ENCODE peak calls at places on chromosomes 6 and 20, in eight cellular contexts. P is CD8-positive, alpha-beta memory T cell; L is upper lobe of right lung; F is sigmoid colon; O is pancreas; B is HAP-1; Y is psoas muscle; M is right atrium auricular region. Q is an unnamed sample.
A peak's percentile ranks its signal among the peaks of the same experiment; 100 is the strongest.

GRCh38 chr20:53642196-53643030 is 48.8 kb upstream of the ZNF217 start:
- DNase-seq in P (no peak), F (no peak), L (no peak), M (no peak), Y (no peak), B (peak; percentile 84), O (no peak), Q (peak; percentile 56)

GRCh38 chr20:38680492-38681118 is 43.7 kb upstream of the SLC32A1 start:
- DNase-seq in O (no peak), P (no peak), F (no peak), L (no peak), B (no peak), Y (no peak), M (no peak), Q (no peak)

GRCh38 chr6:144595266-144595665 is 310.1 kb downstream of the UTRN start:
- DNase-seq in M (no peak), P (no peak), B (no peak), L (no peak), F (no peak), O (no peak), Y (no peak), Q (no peak)

GRCh38 chr6:27871919-27872633 is 40.1 kb downstream of the OR2B2 start:
- DNase-seq in Y (no peak), P (peak; percentile 79), F (peak; percentile 80), L (peak; percentile 82), M (peak; percentile 83), O (peak; percentile 73), B (no peak), Q (peak; percentile 97)

GRCh38 chr6:142900467-142900961 is 44.5 kb downstream of the HIVEP2 start:
- DNase-seq in Y (no peak), O (no peak), F (no peak), B (no peak), P (no peak), M (no peak), L (no peak), Q (no peak)

GRCh38 chr6:169076240-169076639 is 177.4 kb downstream of the THBS2 start:
- DNase-seq in P (no peak), F (no peak), M (no peak), Y (no peak), L (no peak), O (no peak), B (no peak), Q (no peak)

GRCh38 chr6:143687604-143688003 is 9.8 kb downstream of the PHACTR2 start:
- DNase-seq in L (no peak), O (no peak), B (no peak), Y (no peak), M (no peak), P (no peak), F (no peak), Q (no peak)

GRCh38 chr6:138011413-138011812 is 95.8 kb downstream of the PERP start:
- DNase-seq in Y (no peak), B (no peak), O (no peak), F (no peak), P (no peak), M (no peak), L (no peak), Q (no peak)

GRCh38 chr6:16333580-16333979 is 95.2 kb downstream of the GMPR start:
- DNase-seq in B (no peak), M (no peak), O (no peak), Y (no peak), P (no peak), F (no peak), L (no peak), Q (peak; percentile 31)

GRCh38 chr20:3309226-3309625 is 70.2 kb upstream of the SLC4A11 start:
- DNase-seq in O (no peak), M (no peak), P (no peak), F (no peak), Y (no peak), L (no peak), B (no peak), Q (no peak)

GRCh38 chr6:6515691-6516607 is 72.6 kb upstream of the LY86 start:
- DNase-seq in O (no peak), L (no peak), Y (no peak), B (no peak), F (no peak), P (no peak), M (no peak), Q (no peak)

GRCh38 chr20:2304180-2304579 is 8.4 kb downstream of the TGM3 start:
- DNase-seq in M (no peak), F (no peak), P (no peak), L (no peak), Y (no peak), B (no peak), O (peak; percentile 24), Q (no peak)

GRCh38 chr6:16683524-16684194 is 77.6 kb downstream of the ATXN1 start:
- DNase-seq in Y (peak; percentile 57), L (no peak), F (peak; percentile 76), B (no peak), P (no peak), M (peak; percentile 78), O (no peak), Q (peak; percentile 83)

GRCh38 chr6:5997420-5998093 is 9.2 kb downstream of the NRN1 start:
- DNase-seq in F (no peak), O (no peak), Y (peak; percentile 56), B (peak; percentile 40), M (no peak), L (peak; percentile 76), P (no peak), Q (peak; percentile 53)

GRCh38 chr20:34522969-34523871 is 7.0 kb downstream of the DYNLRB1 start:
- DNase-seq in Y (peak; percentile 79), M (peak; percentile 56), O (peak; percentile 69), P (peak; percentile 10), B (peak; percentile 34), L (no peak), F (no peak), Q (peak; percentile 41)

GRCh38 chr6:46635462-46635861 is 17.2 kb downstream of the CYP39A1 start:
- DNase-seq in P (no peak), O (no peak), F (no peak), M (no peak), Y (no peak), L (no peak), B (no peak), Q (no peak)

GRCh38 chr6:112879920-112880413 is 532.8 kb downstream of the RFPL4B start:
- DNase-seq in Y (peak; percentile 50), L (peak; percentile 69), P (peak; percentile 3), O (peak; percentile 63), B (no peak), M (no peak), F (peak; percentile 63), Q (no peak)

GRCh38 chr6:90131091-90131490 is 165.6 kb downstream of the BACH2 start:
- DNase-seq in Y (no peak), F (no peak), O (no peak), B (no peak), M (no peak), P (no peak), L (no peak), Q (no peak)

GRCh38 chr6:159168536-159169192 is 536 bp upstream of the FNDC1 start:
- DNase-seq in Y (peak; percentile 60), F (peak; percentile 85), O (peak; percentile 72), L (no peak), P (no peak), M (no peak), B (no peak), Q (no peak)

GRCh38 chr6:109690373-109690739 is 646 bp downstream of the AK9 start:
- DNase-seq in O (peak; percentile 84), M (no peak), B (peak; percentile 37), Y (peak; percentile 75), F (peak; percentile 81), P (peak; percentile 57), L (peak; percentile 89), Q (peak; percentile 18)

GRCh38 chr6:139013185-139013800 is 15.3 kb upstream of the ABRACL start:
- DNase-seq in M (no peak), P (no peak), Y (no peak), O (no peak), L (no peak), F (no peak), B (no peak), Q (no peak)
- H3K4me3 ChIP-seq in M (no peak overlapping the region), P (no peak overlapping the region), Y (no peak overlapping the region), O (no peak overlapping the region), L (no peak overlapping the region), F (no peak overlapping the region), B (no peak overlapping the region), Q (no peak overlapping the region)

DNA sequence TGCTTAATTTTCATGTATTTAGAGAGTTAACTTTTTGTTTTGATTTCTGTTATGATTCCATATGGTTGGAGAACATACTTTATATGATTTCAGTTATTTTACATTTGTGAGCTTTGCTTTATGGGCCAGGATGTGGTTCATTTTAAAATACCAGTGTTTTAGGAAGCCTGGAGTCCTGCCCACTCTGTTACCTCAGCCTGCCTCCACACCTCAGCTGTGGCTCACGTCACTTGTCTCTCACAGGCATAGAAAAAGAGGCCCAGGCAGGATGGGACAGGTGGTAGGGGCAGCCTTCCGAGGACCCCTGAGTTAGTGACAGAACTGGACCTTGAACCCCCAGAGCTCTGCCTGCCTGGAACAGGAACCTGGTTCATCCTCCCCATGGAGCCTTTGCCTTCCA is 16.0 kb downstream of the PSMF1 start:
- DNase-seq in F (no peak), B (no peak), P (no peak), M (no peak), O (no peak), Y (no peak), L (no peak), Q (no peak)
- H3K36me3 ChIP-seq in F (peaks cover 52% of the 10 kb centered on the region), B (peaks cover 72% of the 10 kb centered on the region), P (peaks cover 57% of the 10 kb centered on the region), M (peaks cover 78% of the 10 kb centered on the region), O (no peaks in the 10 kb centered on the region), Y (peaks cover 18% of the 10 kb centered on the region), L (peaks cover 91% of the 10 kb centered on the region), Q (peaks cover 27% of the 10 kb centered on the region)

GRCh38 chr6:150646228-150646627 is 46.5 kb downstream of the PLEKHG1 start:
- DNase-seq in M (no peak), F (no peak), P (no peak), L (no peak), O (no peak), Y (no peak), B (no peak), Q (no peak)

GRCh38 chr6:150651808-150652473 is 52.3 kb downstream of the PLEKHG1 start:
- DNase-seq in F (no peak), M (no peak), B (no peak), L (no peak), P (no peak), Y (no peak), O (no peak), Q (no peak)

GRCh38 chr6:150641398-150642139 is 41.9 kb downstream of the PLEKHG1 start:
- DNase-seq in O (no peak), P (no peak), Y (no peak), F (no peak), L (no peak), B (no peak), M (no peak), Q (no peak)

GRCh38 chr6:150652848-150653613 is 53.3 kb downstream of the PLEKHG1 start:
- DNase-seq in M (no peak), B (no peak), O (no peak), F (no peak), L (no peak), Y (no peak), P (no peak), Q (no peak)

GRCh38 chr6:150647051-150647450 is 47.4 kb downstream of the PLEKHG1 start:
- DNase-seq in F (no peak), M (no peak), P (no peak), Y (no peak), B (peak; percentile 98), L (no peak), O (no peak), Q (no peak)
- H3K4me3 ChIP-seq in F (no peak overlapping the region), M (no peak overlapping the region), P (no peak overlapping the region), Y (no peak overlapping the region), B (no peak overlapping the region), L (no peak overlapping the region), O (no peak overlapping the region), Q (no peak overlapping the region)

GRCh38 chr6:149699150-149699549 is 18.8 kb downstream of the LATS1 start:
- DNase-seq in B (no peak), P (no peak), F (no peak), M (no peak), Y (no peak), O (no peak), L (no peak), Q (no peak)
- H3K36me3 ChIP-seq in B (peaks cover 19% of the 10 kb centered on the region), P (peaks cover 10% of the 10 kb centered on the region), F (peaks cover 8% of the 10 kb centered on the region), M (peaks cover 7% of the 10 kb centered on the region), Y (no peaks in the 10 kb centered on the region), O (no peaks in the 10 kb centered on the region), L (peaks cover 36% of the 10 kb centered on the region), Q (peaks cover 44% of the 10 kb centered on the region)